ENCODE peak calls at places on chromosomes 13 and 19, in ten cellular contexts. C, X, O, E, Q, S, P, T, V and A are unnamed samples.

GRCh38 chr13:21137696-21138095 is 38.7 kb downstream of the SKA3 start:
- DNase-seq in E (peak), S (no peak), T (no peak), X (no peak), P (no peak), V (no peak), O (no peak), Q (no peak), C (peak), A (no peak)

GRCh38 chr13:25046985-25047660 is 48.8 kb upstream of the PABPC3 start:
- DNase-seq in O (no peak), T (no peak), C (peak), Q (peak), S (peak), V (peak), E (peak), X (no peak), P (no peak), A (no peak)

GRCh38 chr19:55836340-55836739 is at the start of gene NLRP4:
- DNase-seq in S (no peak), E (no peak), O (no peak), V (no peak), C (no peak), P (no peak), Q (no peak), T (no peak), X (no peak), A (no peak)

GRCh38 chr13:109869312-109870237 is 83.2 kb upstream of the IRS2 start:
- DNase-seq in P (peak), C (peak), E (peak), T (peak), V (no peak), O (peak), S (no peak), Q (peak), X (no peak), A (peak)

GRCh38 chr19:56900573-56901097 is 60.1 kb upstream of the PEG3 start:
- DNase-seq in T (no peak), Q (no peak), E (no peak), P (no peak), X (no peak), O (no peak), V (no peak), S (no peak), C (no peak), A (no peak)

GRCh38 chr19:19171110-19171672 is 1.1 kb upstream of the MEF2B start:
- DNase-seq in X (no peak), V (no peak), T (no peak), P (no peak), C (no peak), O (no peak), Q (no peak), S (no peak), E (no peak), A (no peak)

GRCh38 chr13:36905944-36906343 is 14.1 kb downstream of the SMAD9 start:
- DNase-seq in S (no peak), O (no peak), V (no peak), C (no peak), P (no peak), E (no peak), T (no peak), Q (no peak), X (no peak), A (no peak)

GRCh38 chr19:3656073-3656746 is 29.6 kb upstream of the CACTIN start:
- DNase-seq in S (no peak), V (no peak), C (no peak), E (peak), P (no peak), X (no peak), Q (no peak), O (no peak), T (no peak), A (no peak)

GRCh38 chr13:101292711-101293110 is 123.6 kb downstream of the NALCN start:
- DNase-seq in V (no peak), E (peak), O (no peak), P (no peak), S (no peak), C (no peak), X (no peak), Q (no peak), T (no peak), A (no peak)

GRCh38 chr13:34025746-34026145 is 207.8 kb downstream of the RFC3 start:
- DNase-seq in Q (no peak), V (no peak), C (no peak), X (no peak), S (no peak), O (peak), E (peak), P (no peak), T (no peak), A (no peak)

GRCh38 chr19:30064776-30065494 is 122.9 kb downstream of the URI1 start:
- DNase-seq in V (peak), C (no peak), Q (no peak), T (no peak), E (no peak), P (no peak), X (no peak), O (no peak), S (no peak), A (peak)

GRCh38 chr13:72205773-72206172 is 338.8 kb upstream of the DACH1 start:
- DNase-seq in X (no peak), E (peak), C (no peak), T (no peak), P (no peak), S (no peak), Q (no peak), O (no peak), V (no peak), A (no peak)

GRCh38 chr19:18700501-18701249 is 17.2 kb downstream of the CRTC1 start:
- DNase-seq in T (peak), V (peak), C (peak), O (peak), Q (peak), E (peak), P (peak), X (peak), S (no peak), A (peak)

GRCh38 chr13:23868521-23868920 is 20.7 kb downstream of the MIPEP start:
- DNase-seq in V (no peak), X (no peak), E (peak), S (no peak), Q (no peak), T (no peak), P (no peak), O (peak), C (no peak), A (no peak)

GRCh38 chr13:30133976-30134375 is 173.4 kb downstream of the KATNAL1 start:
- DNase-seq in Q (no peak), P (no peak), E (peak), X (no peak), O (no peak), S (no peak), T (no peak), C (no peak), V (no peak), A (no peak)

GRCh38 chr13:99124695-99125334 is 75.8 kb upstream of the UBAC2 start:
- DNase-seq in E (peak), Q (peak), X (no peak), P (no peak), T (no peak), V (no peak), C (no peak), S (no peak), O (peak), A (peak)

GRCh38 chr13:26445092-26445491 is 112.4 kb upstream of the WASF3 start:
- DNase-seq in X (no peak), S (no peak), P (no peak), T (no peak), V (no peak), O (no peak), E (no peak), C (peak), Q (no peak), A (no peak)

GRCh38 chr19:57559008-57559403 is 657 bp downstream of the ZNF550 start:
- DNase-seq in V (no peak), E (peak), C (peak), Q (peak), T (peak), S (no peak), P (peak), O (peak), X (peak), A (no peak)

GRCh38 chr13:86826232-86826631 is 844.9 kb upstream of the SLITRK5 start:
- DNase-seq in X (no peak), V (no peak), P (no peak), Q (no peak), S (no peak), C (no peak), O (no peak), T (no peak), E (no peak), A (no peak)

GRCh38 chr13:68715651-68716050 is 1392.0 kb upstream of the ATXN8OS start:
- DNase-seq in C (no peak), V (no peak), X (no peak), O (no peak), S (no peak), T (no peak), Q (no peak), E (no peak), P (no peak), A (no peak)

GRCh38 chr19:47110521-47111080 is 3.0 kb downstream of the ZC3H4 start:
- DNase-seq in C (peak), Q (peak), E (no peak), O (no peak), V (no peak), T (peak), S (no peak), X (no peak), P (no peak), A (no peak)

GRCh38 chr19:45901432-45901903 is 945 bp downstream of the MYPOP start:
- DNase-seq in E (peak), P (peak), S (peak), O (peak), Q (peak), X (no peak), V (no peak), T (peak), C (peak), A (no peak)

GRCh38 chr19:32287811-32288227 is 57.6 kb upstream of the ZNF507 start:
- DNase-seq in S (no peak), O (peak), P (peak), V (no peak), Q (peak), E (peak), X (no peak), T (peak), C (peak), A (no peak)

GRCh38 chr19:33132021-33132420 is at the start of gene WDR88:
- DNase-seq in E (no peak), O (no peak), Q (no peak), C (no peak), P (no peak), S (no peak), V (no peak), X (no peak), T (no peak), A (no peak)

GRCh38 chr13:52838433-52839107 is 9.9 kb downstream of the PCDH8 start:
- DNase-seq in Q (peak), V (no peak), X (no peak), T (no peak), E (no peak), P (no peak), C (peak), S (no peak), O (no peak), A (no peak)

GRCh38 chr13:60591348-60591747 is 194.3 kb downstream of the TDRD3 start:
- DNase-seq in O (peak), V (no peak), P (no peak), X (no peak), T (no peak), E (peak), Q (no peak), C (no peak), S (no peak), A (no peak)

GRCh38 chr19:47765522-47766358 is 12.8 kb upstream of the SELENOW start:
- DNase-seq in E (peak), S (no peak), V (no peak), T (peak), Q (peak), O (peak), P (peak), C (peak), X (no peak), A (no peak)

GRCh38 chr19:43674630-43674982 is 4.6 kb upstream of the PLAUR start:
- DNase-seq in S (no peak), X (no peak), E (peak), V (no peak), C (no peak), Q (no peak), O (peak), P (no peak), T (no peak), A (no peak)

GRCh38 chr19:46602392-46603194 is 1.5 kb downstream of the CALM3 start:
- DNase-seq in S (no peak), X (no peak), T (no peak), P (no peak), C (no peak), V (no peak), E (peak), Q (no peak), O (peak), A (no peak)

GRCh38 chr13:30319703-30320102 is 12.4 kb upstream of the KATNAL1 start:
- DNase-seq in C (no peak), T (no peak), V (no peak), E (no peak), S (no peak), O (peak), X (no peak), P (no peak), Q (no peak), A (no peak)

GRCh38 chr13:90518398-90518797 is 829.1 kb upstream of the MIR17HG start:
- DNase-seq in T (no peak), O (no peak), E (no peak), Q (no peak), P (no peak), X (no peak), V (no peak), C (no peak), S (no peak), A (no peak)